ENCODE peak calls at places on chromosomes 6 and 20, in five cellular contexts. T, J, C, K and Y are unnamed samples.

GRCh38 chr6:144479991-144480390 is 194.9 kb downstream of the UTRN start:
- DNase-seq in T (no peak), J (no peak), C (no peak), K (no peak), Y (no peak)

GRCh38 chr6:152993431-152993830 is 9.1 kb downstream of the MTRF1L start:
- DNase-seq in T (no peak), J (peak), C (peak), K (no peak), Y (no peak)

GRCh38 chr6:144588674-144589325 is 303.7 kb downstream of the UTRN start:
- DNase-seq in T (no peak), J (no peak), C (no peak), K (no peak), Y (no peak)

GRCh38 chr20:59246691-59247090 is 53.7 kb upstream of the EDN3 start:
- DNase-seq in T (no peak), J (no peak), C (no peak), K (no peak), Y (no peak)

GRCh38 chr6:10381133-10381829 is 33.6 kb downstream of the TFAP2A start:
- DNase-seq in T (no peak), J (no peak), C (no peak), K (no peak), Y (no peak)

GRCh38 chr6:149963212-149963461 is 606 bp upstream of the ULBP1 start:
- DNase-seq in T (no peak), J (peak), C (no peak), K (no peak), Y (peak)

GRCh38 chr20:58871533-58872102 is 19.1 kb downstream of the GNAS start:
- DNase-seq in T (no peak), J (no peak), C (no peak), K (no peak), Y (no peak)

GRCh38 chr6:67956352-67956751 is 678.7 kb upstream of the ADGRB3 start:
- DNase-seq in T (no peak), J (no peak), C (no peak), K (no peak), Y (no peak)

GRCh38 chr20:39338977-39339376 is 376.8 kb downstream of the DHX35 start:
- DNase-seq in T (peak), J (no peak), C (no peak), K (peak), Y (no peak)

GRCh38 chr6:68572525-68572924 is 62.6 kb upstream of the ADGRB3 start:
- DNase-seq in T (no peak), J (no peak), C (peak), K (peak), Y (peak)

GRCh38 chr6:151675746-151676459 is 131.6 kb upstream of the ESR1 start:
- DNase-seq in T (no peak), J (peak), C (peak), K (peak), Y (peak)

GRCh38 chr6:31092769-31093505 is 19.4 kb downstream of the C6orf15 start:
- DNase-seq in T (no peak), J (no peak), C (peak), K (no peak), Y (no peak)

GRCh38 chr20:64011366-64011779 is 24.6 kb upstream of the C20orf204 start:
- DNase-seq in T (no peak), J (no peak), C (no peak), K (no peak), Y (no peak)

GRCh38 chr6:20312581-20312980 is 89.1 kb upstream of the E2F3 start:
- DNase-seq in T (no peak), J (no peak), C (no peak), K (peak), Y (no peak)

GRCh38 chr20:11912013-11912663 is 5.6 kb upstream of the BTBD3 start:
- DNase-seq in T (no peak), J (no peak), C (peak), K (peak), Y (no peak)

GRCh38 chr6:37160922-37161778 is 8.8 kb upstream of the PIM1 start:
- DNase-seq in T (no peak), J (no peak), C (no peak), K (no peak), Y (no peak)

GRCh38 chr20:57089701-57090144 is 176.7 kb downstream of the BMP7 start:
- DNase-seq in T (peak), J (peak), C (peak), K (peak), Y (peak)

GRCh38 chr20:10559266-10559665 is 114.5 kb downstream of the JAG1 start:
- DNase-seq in T (no peak), J (no peak), C (no peak), K (no peak), Y (no peak)

GRCh38 chr6:89063881-89064280 is 16.7 kb upstream of the PNRC1 start:
- DNase-seq in T (no peak), J (no peak), C (no peak), K (no peak), Y (no peak)

GRCh38 chr6:89069536-89070163 is 10.9 kb upstream of the PNRC1 start:
- DNase-seq in T (no peak), J (no peak), C (no peak), K (no peak), Y (no peak)

GRCh38 chr6:89068695-89069094 is 11.9 kb upstream of the PNRC1 start:
- DNase-seq in T (no peak), J (no peak), C (no peak), K (no peak), Y (no peak)

GRCh38 chr6:89067796-89068195 is 12.8 kb upstream of the PNRC1 start:
- DNase-seq in T (no peak), J (no peak), C (no peak), K (peak), Y (peak)

DNA sequence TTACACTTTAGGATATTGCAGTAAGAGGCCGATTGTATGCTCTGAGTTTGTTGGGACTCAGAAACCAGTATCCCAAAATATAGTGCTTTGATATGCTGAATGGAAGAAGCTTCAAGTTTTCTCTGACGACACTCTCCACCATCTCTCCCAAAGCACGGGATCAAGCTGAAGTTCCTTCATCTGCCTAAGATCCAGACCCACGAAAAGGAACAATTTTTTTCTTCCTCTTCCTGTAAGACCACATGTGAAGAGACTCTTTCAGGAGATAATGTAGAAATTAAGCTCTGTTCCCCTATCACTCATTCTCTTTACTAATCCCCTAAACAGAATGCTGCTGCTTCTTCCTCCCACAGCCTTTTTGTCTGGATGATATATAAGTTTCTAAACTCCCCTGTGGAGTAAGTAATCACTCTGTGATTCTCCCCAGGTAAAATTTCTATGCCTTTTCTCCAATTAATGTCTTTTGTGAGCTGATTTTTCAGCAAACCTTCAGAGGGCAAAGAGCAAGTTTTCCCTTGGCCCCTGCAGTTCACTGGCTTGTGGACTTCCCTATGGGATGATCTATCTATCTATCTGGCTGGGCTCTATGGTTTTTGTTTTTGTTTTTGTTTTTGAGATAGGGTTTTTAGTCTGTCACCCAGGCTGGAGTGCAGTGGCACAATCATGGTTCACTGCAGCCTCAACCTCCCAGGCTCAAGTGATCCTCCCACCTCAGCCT is 13.5 kb upstream of the PNRC1 start:
- DNase-seq in T (no peak), J (no peak), C (no peak), K (no peak), Y (no peak)
- H3K27ac ChIP-seq in T (no peak), J (no peak), C (no peak), K (no peak), Y (no peak)

DNA sequence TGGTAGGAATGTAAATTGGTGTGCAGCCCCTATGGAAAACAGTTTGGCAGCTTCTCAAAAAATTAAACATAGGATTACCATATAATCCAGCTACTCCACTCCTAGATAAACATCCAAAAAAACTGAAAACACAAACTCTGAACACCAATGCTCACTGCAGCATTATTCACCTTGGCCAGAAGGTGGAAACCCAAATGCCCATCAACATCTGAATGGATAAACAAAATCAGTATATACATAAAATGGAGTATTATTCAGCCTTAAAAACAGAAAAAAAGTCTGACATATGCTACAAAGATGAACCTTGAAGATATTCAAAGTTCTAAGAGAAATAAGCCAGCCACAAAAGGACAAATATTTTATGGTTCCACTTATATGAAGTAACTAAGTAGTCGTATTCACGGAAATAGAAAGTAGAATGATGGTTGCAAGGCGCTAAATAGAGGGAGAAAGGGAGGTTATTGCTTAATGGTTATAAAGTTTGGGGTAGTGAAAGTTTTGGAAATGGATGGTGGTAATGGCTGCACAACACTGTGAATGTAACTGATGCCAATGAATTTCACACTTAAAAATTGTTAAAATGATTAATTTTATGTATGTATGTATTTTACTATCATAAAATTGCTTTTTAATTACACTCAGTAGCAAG is 4.0 kb downstream of the PHF10 start:
- DNase-seq in T (no peak), J (no peak), C (no peak), K (no peak), Y (no peak)
- TF ChIP-seq CTCF in T (no peak), J (peak), C (peak), K (no peak), Y (no peak)

DNA sequence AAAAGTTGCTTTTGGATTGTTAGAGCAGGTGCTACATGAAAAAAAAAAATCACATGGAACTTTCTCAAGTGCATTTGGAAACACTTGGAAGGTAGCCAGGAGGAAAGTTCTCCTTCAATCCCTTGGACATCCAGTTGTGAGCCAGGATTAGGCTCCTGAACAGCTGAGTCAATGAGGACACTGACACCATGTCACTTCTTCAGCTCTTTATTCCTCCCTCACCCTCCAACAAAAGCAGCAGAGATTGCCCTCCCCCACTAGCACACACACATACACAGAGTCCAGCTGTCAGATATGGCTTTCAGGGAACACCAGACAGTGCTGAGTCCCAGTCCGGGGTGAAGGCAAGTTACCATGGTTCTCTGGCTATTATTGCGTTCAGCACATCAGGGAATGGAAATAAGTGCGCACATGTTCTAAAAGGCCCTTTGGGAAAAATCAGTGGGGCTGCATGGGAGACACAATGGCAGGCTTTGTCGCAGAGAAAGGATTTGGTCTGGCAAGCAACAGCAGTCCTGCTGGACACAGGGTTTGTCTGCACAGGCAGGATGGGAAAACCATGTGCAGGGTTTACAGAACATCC is 124.7 kb upstream of the MARCKS start:
- DNase-seq in T (peak), J (no peak), C (peak), K (peak), Y (no peak)
- H3K27ac ChIP-seq in T (peak), J (no peak), C (no peak), K (peak), Y (no peak)

GRCh38 chr6:103516336-103516735 is 1343.4 kb downstream of the HACE1 start:
- DNase-seq in T (no peak), J (no peak), C (no peak), K (no peak), Y (no peak)

GRCh38 chr6:103522045-103522444 is 1337.7 kb downstream of the HACE1 start:
- DNase-seq in T (no peak), J (no peak), C (peak), K (no peak), Y (no peak)
- TF ChIP-seq CTCF in T (no peak), J (no peak), C (peak), K (no peak), Y (no peak)